ENCODE peak calls at places on chromosomes 2 and 18, in nine cellular contexts. One of them, this sample, is unnamed.

GRCh38 chr2:196201229-196201998 is 30.0 kb upstream of the STK17B start:
- DNase-seq in spleen: no peak
- DNase-seq in testis: no peak
- DNase-seq in K562: no peak
- DNase-seq in lower lobe of right lung: no peak
- DNase-seq in IMR-90: no peak
- DNase-seq in transverse colon: no peak
- DNase-seq in tibial artery: no peak
- DNase-seq in neural progenitor cell: no peak
- DNase-seq in this sample: no peak

GRCh38 chr2:70981866-70982810 is 3.7 kb downstream of the ANKRD53 start:
- DNase-seq in spleen: peak; percentile 70
- DNase-seq in testis: no peak
- DNase-seq in K562: no peak
- DNase-seq in lower lobe of right lung: no peak
- DNase-seq in IMR-90: no peak
- DNase-seq in transverse colon: no peak
- DNase-seq in tibial artery: peak; percentile 12
- DNase-seq in neural progenitor cell: no peak
- DNase-seq in this sample: no peak

GRCh38 chr18:10579079-10579867 is 53.4 kb downstream of the NAPG start:
- DNase-seq in spleen: no peak
- DNase-seq in testis: no peak
- DNase-seq in K562: no peak
- DNase-seq in lower lobe of right lung: no peak
- DNase-seq in IMR-90: peak; percentile 75
- DNase-seq in transverse colon: no peak
- DNase-seq in tibial artery: no peak
- DNase-seq in neural progenitor cell: no peak
- DNase-seq in this sample: no peak

GRCh38 chr2:136764397-136765255 is 719 bp upstream of the THSD7B start:
- DNase-seq in spleen: no peak
- DNase-seq in testis: no peak
- DNase-seq in K562: no peak
- DNase-seq in lower lobe of right lung: no peak
- DNase-seq in IMR-90: no peak
- DNase-seq in transverse colon: no peak
- DNase-seq in tibial artery: no peak
- DNase-seq in neural progenitor cell: peak; percentile 50
- DNase-seq in this sample: no peak

GRCh38 chr2:26685943-26686839 is 6.3 kb upstream of the KCNK3 start:
- DNase-seq in spleen: peak; percentile 55
- DNase-seq in testis: no peak
- DNase-seq in K562: no peak
- DNase-seq in lower lobe of right lung: no peak
- DNase-seq in IMR-90: no peak
- DNase-seq in transverse colon: no peak
- DNase-seq in tibial artery: no peak
- DNase-seq in neural progenitor cell: peak; percentile 38
- DNase-seq in this sample: no peak

GRCh38 chr2:47309472-47309951 is 93.4 kb upstream of the MSH2 start:
- DNase-seq in spleen: peak; percentile 53
- DNase-seq in testis: no peak
- DNase-seq in K562: no peak
- DNase-seq in lower lobe of right lung: peak; percentile 17
- DNase-seq in IMR-90: no peak
- DNase-seq in transverse colon: peak; percentile 54
- DNase-seq in tibial artery: no peak
- DNase-seq in neural progenitor cell: peak; percentile 22
- DNase-seq in this sample: no peak

GRCh38 chr2:6866239-6866745 is 585 bp upstream of the CMPK2 start:
- DNase-seq in spleen: peak; percentile 77
- DNase-seq in testis: peak; percentile 57
- DNase-seq in K562: peak; percentile 72
- DNase-seq in lower lobe of right lung: no peak
- DNase-seq in IMR-90: peak; percentile 3
- DNase-seq in transverse colon: peak; percentile 42
- DNase-seq in tibial artery: no peak
- DNase-seq in neural progenitor cell: peak; percentile 67
- DNase-seq in this sample: peak; percentile 33

GRCh38 chr2:11073251-11073650 is 82.0 kb upstream of the SLC66A3 start:
- DNase-seq in spleen: no peak
- DNase-seq in testis: peak; percentile 66
- DNase-seq in K562: peak; percentile 73
- DNase-seq in lower lobe of right lung: no peak
- DNase-seq in IMR-90: peak; percentile 50
- DNase-seq in transverse colon: peak; percentile 52
- DNase-seq in tibial artery: no peak
- DNase-seq in neural progenitor cell: peak; percentile 85
- DNase-seq in this sample: peak; percentile 52

GRCh38 chr2:36706451-36706850 is 9.9 kb downstream of the VIT start:
- DNase-seq in spleen: no peak
- DNase-seq in testis: no peak
- DNase-seq in K562: no peak
- DNase-seq in lower lobe of right lung: no peak
- DNase-seq in IMR-90: no peak
- DNase-seq in transverse colon: no peak
- DNase-seq in tibial artery: no peak
- DNase-seq in neural progenitor cell: no peak
- DNase-seq in this sample: no peak

GRCh38 chr2:36704475-36705150 is 8.1 kb downstream of the VIT start:
- DNase-seq in spleen: no peak
- DNase-seq in testis: peak; percentile 59
- DNase-seq in K562: no peak
- DNase-seq in lower lobe of right lung: no peak
- DNase-seq in IMR-90: no peak
- DNase-seq in transverse colon: no peak
- DNase-seq in tibial artery: peak; percentile 60
- DNase-seq in neural progenitor cell: no peak
- DNase-seq in this sample: no peak

GRCh38 chr2:36707050-36707449 is 10.5 kb downstream of the VIT start:
- DNase-seq in spleen: no peak
- DNase-seq in testis: no peak
- DNase-seq in K562: peak; percentile 9
- DNase-seq in lower lobe of right lung: no peak
- DNase-seq in IMR-90: peak; percentile 29
- DNase-seq in transverse colon: no peak
- DNase-seq in tibial artery: peak; percentile 57
- DNase-seq in neural progenitor cell: no peak
- DNase-seq in this sample: no peak

GRCh38 chr2:36706021-36706328 is 9.5 kb downstream of the VIT start:
- DNase-seq in spleen: no peak
- DNase-seq in testis: no peak
- DNase-seq in K562: no peak
- DNase-seq in lower lobe of right lung: no peak
- DNase-seq in IMR-90: no peak
- DNase-seq in transverse colon: no peak
- DNase-seq in tibial artery: peak; percentile 56
- DNase-seq in neural progenitor cell: no peak
- DNase-seq in this sample: no peak

DNA sequence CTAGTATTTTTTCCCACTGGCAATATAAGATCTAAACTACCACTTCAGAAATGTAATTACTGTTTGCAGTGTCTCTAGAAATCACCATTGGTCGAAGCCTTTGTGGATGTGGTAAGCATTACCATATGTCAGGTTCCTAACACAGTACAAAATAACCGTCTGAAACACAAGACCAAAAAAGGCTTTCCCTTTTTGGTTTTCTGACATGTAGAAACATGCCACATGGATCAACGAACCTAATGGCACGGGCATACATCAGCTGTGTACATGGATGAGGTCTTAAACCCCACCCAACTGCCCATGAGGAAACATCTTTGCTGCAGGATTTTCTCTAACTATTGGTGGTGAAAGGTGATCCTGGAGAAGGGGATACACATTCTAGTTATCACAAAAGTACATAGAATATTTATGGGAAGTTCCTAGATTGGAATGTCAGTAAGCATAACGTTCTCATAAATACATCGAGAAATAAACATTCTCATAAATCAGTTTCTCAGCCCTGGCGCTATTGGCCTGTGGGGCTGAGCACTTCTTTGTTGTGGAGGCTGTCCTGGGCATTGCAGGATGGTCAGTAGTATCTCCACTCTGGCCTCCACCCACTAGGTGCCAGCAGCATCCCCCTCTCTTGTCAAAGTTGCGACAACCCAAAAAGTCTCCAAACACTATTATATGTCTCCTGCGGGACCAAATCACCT is 9.0 kb downstream of the VIT start:
- DNase-seq in spleen: no peak
- DNase-seq in testis: no peak
- DNase-seq in K562: no peak
- DNase-seq in lower lobe of right lung: no peak
- DNase-seq in IMR-90: no peak
- DNase-seq in transverse colon: no peak
- DNase-seq in tibial artery: no peak
- DNase-seq in neural progenitor cell: no peak
- DNase-seq in this sample: no peak
- H3K4me3 ChIP-seq in spleen: no peak overlapping the region
- H3K4me3 ChIP-seq in testis: no peak overlapping the region
- H3K4me3 ChIP-seq in K562: no peak overlapping the region
- H3K4me3 ChIP-seq in lower lobe of right lung: no peak overlapping the region
- H3K4me3 ChIP-seq in IMR-90: no peak overlapping the region
- H3K4me3 ChIP-seq in transverse colon: no peak overlapping the region
- H3K4me3 ChIP-seq in tibial artery: no peak overlapping the region
- H3K4me3 ChIP-seq in neural progenitor cell: no peak overlapping the region
- H3K4me3 ChIP-seq in this sample: no peak overlapping the region

GRCh38 chr2:241770185-241770935 is 6.3 kb upstream of the GAL3ST2 start:
- DNase-seq in spleen: peak; percentile 63
- DNase-seq in testis: no peak
- DNase-seq in K562: no peak
- DNase-seq in lower lobe of right lung: no peak
- DNase-seq in IMR-90: no peak
- DNase-seq in transverse colon: no peak
- DNase-seq in tibial artery: no peak
- DNase-seq in neural progenitor cell: peak; percentile 64
- DNase-seq in this sample: no peak

GRCh38 chr2:241769819-241770184 is 6.8 kb upstream of the GAL3ST2 start:
- DNase-seq in spleen: peak; percentile 64
- DNase-seq in testis: no peak
- DNase-seq in K562: no peak
- DNase-seq in lower lobe of right lung: no peak
- DNase-seq in IMR-90: no peak
- DNase-seq in transverse colon: no peak
- DNase-seq in tibial artery: no peak
- DNase-seq in neural progenitor cell: no peak
- DNase-seq in this sample: no peak

GRCh38 chr2:241767464-241768250 is 9.0 kb upstream of the GAL3ST2 start:
- DNase-seq in spleen: peak; percentile 73
- DNase-seq in testis: peak; percentile 8
- DNase-seq in K562: no peak
- DNase-seq in lower lobe of right lung: no peak
- DNase-seq in IMR-90: no peak
- DNase-seq in transverse colon: no peak
- DNase-seq in tibial artery: no peak
- DNase-seq in neural progenitor cell: no peak
- DNase-seq in this sample: peak; percentile 85

GRCh38 chr2:241768850-241769249 is 7.8 kb upstream of the GAL3ST2 start:
- DNase-seq in spleen: peak; percentile 66
- DNase-seq in testis: no peak
- DNase-seq in K562: no peak
- DNase-seq in lower lobe of right lung: no peak
- DNase-seq in IMR-90: no peak
- DNase-seq in transverse colon: no peak
- DNase-seq in tibial artery: no peak
- DNase-seq in neural progenitor cell: no peak
- DNase-seq in this sample: no peak

DNA sequence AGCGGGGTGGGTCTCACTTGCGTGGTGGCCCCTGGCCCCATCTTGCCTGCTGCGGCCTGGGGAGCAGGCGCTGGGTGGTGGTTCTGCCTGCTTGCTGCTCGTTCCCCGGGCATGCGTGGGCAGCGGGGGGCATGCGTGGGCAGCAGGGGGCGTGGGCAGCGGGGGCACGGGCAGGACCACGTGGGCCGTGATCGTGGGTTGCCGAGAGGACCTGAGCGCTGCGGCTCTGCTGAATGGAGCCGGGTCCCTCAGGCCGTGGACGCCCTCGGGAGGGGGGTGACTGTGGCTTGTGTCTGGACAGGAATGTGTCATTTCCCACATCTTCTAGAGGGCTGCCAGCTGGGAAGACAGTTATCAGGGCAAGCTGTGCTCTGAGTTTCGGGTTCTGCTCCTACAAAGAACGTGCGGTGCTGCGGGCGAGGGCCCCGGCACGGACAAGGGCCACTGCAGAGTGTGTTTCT is 8.3 kb upstream of the GAL3ST2 start:
- DNase-seq in spleen: peak; percentile 70
- DNase-seq in testis: no peak
- DNase-seq in K562: no peak
- DNase-seq in lower lobe of right lung: no peak
- DNase-seq in IMR-90: no peak
- DNase-seq in transverse colon: no peak
- DNase-seq in tibial artery: no peak
- DNase-seq in neural progenitor cell: no peak
- DNase-seq in this sample: peak; percentile 22
- H3K36me3 ChIP-seq in spleen: no peaks in the 10 kb centered on the region
- H3K36me3 ChIP-seq in testis: no peaks in the 10 kb centered on the region
- H3K36me3 ChIP-seq in K562: peaks cover 3% of the 10 kb centered on the region
- H3K36me3 ChIP-seq in lower lobe of right lung: no peaks in the 10 kb centered on the region
- H3K36me3 ChIP-seq in IMR-90: peaks cover 11% of the 10 kb centered on the region
- H3K36me3 ChIP-seq in transverse colon: no peaks in the 10 kb centered on the region
- H3K36me3 ChIP-seq in tibial artery: no peaks in the 10 kb centered on the region
- H3K36me3 ChIP-seq in neural progenitor cell: no peaks in the 10 kb centered on the region
- H3K36me3 ChIP-seq in this sample: no peaks in the 10 kb centered on the region

DNA sequence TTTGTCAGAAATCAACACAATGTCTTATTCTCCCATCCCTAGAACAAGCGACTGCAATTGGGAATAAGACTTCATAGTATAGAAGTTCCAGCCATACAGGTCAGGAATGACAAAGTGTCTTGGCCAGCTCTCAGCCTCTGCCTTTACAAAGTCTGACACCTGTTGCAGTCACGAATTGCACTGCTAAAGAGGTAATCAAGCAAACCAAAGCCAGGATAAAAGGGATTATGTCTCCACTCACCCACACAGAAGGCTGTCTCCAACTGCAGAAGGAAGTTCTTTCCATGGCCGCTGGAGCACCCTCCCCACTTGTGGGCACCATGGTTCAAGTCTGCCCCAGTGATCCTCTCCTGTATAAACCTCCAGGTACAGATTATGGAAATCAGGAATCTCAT is 114.8 kb upstream of the PKDCC start:
- DNase-seq in spleen: no peak
- DNase-seq in testis: no peak
- DNase-seq in K562: no peak
- DNase-seq in lower lobe of right lung: no peak
- DNase-seq in IMR-90: no peak
- DNase-seq in transverse colon: no peak
- DNase-seq in tibial artery: no peak
- DNase-seq in neural progenitor cell: peak; percentile 59
- DNase-seq in this sample: no peak
- H3K4me3 ChIP-seq in spleen: no peak overlapping the region
- H3K4me3 ChIP-seq in testis: no peak overlapping the region
- H3K4me3 ChIP-seq in K562: no peak overlapping the region
- H3K4me3 ChIP-seq in lower lobe of right lung: no peak overlapping the region
- H3K4me3 ChIP-seq in IMR-90: no peak overlapping the region
- H3K4me3 ChIP-seq in transverse colon: no peak overlapping the region
- H3K4me3 ChIP-seq in tibial artery: no peak overlapping the region
- H3K4me3 ChIP-seq in neural progenitor cell: no peak overlapping the region
- H3K4me3 ChIP-seq in this sample: no peak overlapping the region

DNA sequence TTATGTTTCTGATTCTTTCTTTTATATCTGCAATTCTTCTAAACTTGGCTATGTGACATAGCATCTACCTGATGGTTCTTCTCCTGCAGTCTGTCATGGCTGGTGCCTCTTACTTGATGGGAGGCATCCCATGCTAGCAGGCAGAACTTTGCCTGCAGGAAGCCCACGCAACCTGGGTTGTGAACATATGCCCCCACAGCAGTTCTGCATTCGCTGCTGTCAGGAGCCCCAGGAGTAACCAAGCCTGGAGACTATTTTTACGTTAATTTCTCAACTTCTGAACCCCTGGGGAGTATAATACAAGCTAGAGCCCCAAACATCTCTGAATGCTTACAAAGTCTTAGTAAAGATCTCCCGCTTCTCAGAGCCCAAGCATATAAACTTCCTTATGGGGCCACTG is 12.1 kb downstream of the FAM168B start:
- DNase-seq in spleen: no peak
- DNase-seq in testis: no peak
- DNase-seq in K562: no peak
- DNase-seq in lower lobe of right lung: no peak
- DNase-seq in IMR-90: no peak
- DNase-seq in transverse colon: no peak
- DNase-seq in tibial artery: no peak
- DNase-seq in neural progenitor cell: no peak
- DNase-seq in this sample: no peak
- H3K36me3 ChIP-seq in spleen: peaks cover 71% of the 10 kb centered on the region
- H3K36me3 ChIP-seq in testis: no peaks in the 10 kb centered on the region
- H3K36me3 ChIP-seq in K562: peaks cover 86% of the 10 kb centered on the region
- H3K36me3 ChIP-seq in lower lobe of right lung: peaks cover 79% of the 10 kb centered on the region
- H3K36me3 ChIP-seq in IMR-90: peaks cover 39% of the 10 kb centered on the region
- H3K36me3 ChIP-seq in transverse colon: no peaks in the 10 kb centered on the region
- H3K36me3 ChIP-seq in tibial artery: peaks cover 35% of the 10 kb centered on the region
- H3K36me3 ChIP-seq in neural progenitor cell: peaks cover 14% of the 10 kb centered on the region
- H3K36me3 ChIP-seq in this sample: peaks cover 12% of the 10 kb centered on the region

This sample was measured in BE2C.